ENCODE peak calls at places on chromosomes 4 and X, in four cellular contexts. One of them, this sample, is unnamed.
A peak's percentile ranks its signal among the peaks of the same experiment; 100 is the strongest.

GRCh38 chrX:132737743-132738142 is 220.7 kb downstream of the HS6ST2 start:
- DNase-seq in right atrium auricular region: no peak
- DNase-seq in left ventricle myocardium inferior: no peak
- DNase-seq in cardiac muscle cell: no peak
- DNase-seq in this sample: no peak

GRCh38 chr4:112403072-112403945 is 106.1 kb downstream of the ALPK1 start:
- DNase-seq in right atrium auricular region: no peak
- DNase-seq in left ventricle myocardium inferior: no peak
- DNase-seq in cardiac muscle cell: peak; percentile 25
- DNase-seq in this sample: no peak

GRCh38 chrX:39811391-39811790 is 286.4 kb downstream of the BCOR start:
- DNase-seq in right atrium auricular region: no peak
- DNase-seq in left ventricle myocardium inferior: no peak
- DNase-seq in cardiac muscle cell: no peak
- DNase-seq in this sample: no peak

GRCh38 chr4:54586343-54586953 is 71.3 kb upstream of the KIT start:
- DNase-seq in right atrium auricular region: no peak
- DNase-seq in left ventricle myocardium inferior: no peak
- DNase-seq in cardiac muscle cell: peak; percentile 2
- DNase-seq in this sample: no peak

GRCh38 chr4:6548201-6548881 is 26.6 kb upstream of the MAN2B2 start:
- DNase-seq in right atrium auricular region: no peak
- DNase-seq in left ventricle myocardium inferior: peak; percentile 26
- DNase-seq in cardiac muscle cell: peak; percentile 68
- DNase-seq in this sample: peak; percentile 25

GRCh38 chrX:101931104-101931493 is 728 bp downstream of the ZMAT1 start:
- DNase-seq in right atrium auricular region: no peak
- DNase-seq in left ventricle myocardium inferior: no peak
- DNase-seq in cardiac muscle cell: no peak
- DNase-seq in this sample: no peak

GRCh38 chrX:150429577-150429976 is 66.5 kb downstream of the MAMLD1 start:
- DNase-seq in right atrium auricular region: no peak
- DNase-seq in left ventricle myocardium inferior: no peak
- DNase-seq in cardiac muscle cell: peak; percentile 81
- DNase-seq in this sample: no peak

GRCh38 chr4:173535932-173536331 is 5.9 kb upstream of the HAND2 start:
- DNase-seq in right atrium auricular region: no peak
- DNase-seq in left ventricle myocardium inferior: no peak
- DNase-seq in cardiac muscle cell: no peak
- DNase-seq in this sample: no peak

GRCh38 chr4:174490356-174490969 is 31.8 kb downstream of the HPGD start:
- DNase-seq in right atrium auricular region: no peak
- DNase-seq in left ventricle myocardium inferior: no peak
- DNase-seq in cardiac muscle cell: peak; percentile 68
- DNase-seq in this sample: peak; percentile 91

GRCh38 chr4:124738994-124739393 is 26.5 kb upstream of the ANKRD50 start:
- DNase-seq in right atrium auricular region: no peak
- DNase-seq in left ventricle myocardium inferior: no peak
- DNase-seq in cardiac muscle cell: no peak
- DNase-seq in this sample: no peak

GRCh38 chr4:8332038-8332857 is 62.7 kb downstream of the HTRA3 start:
- DNase-seq in right atrium auricular region: no peak
- DNase-seq in left ventricle myocardium inferior: no peak
- DNase-seq in cardiac muscle cell: no peak
- DNase-seq in this sample: no peak

GRCh38 chr4:83852085-83852451 is 316.2 kb downstream of the GPAT3 start:
- DNase-seq in right atrium auricular region: no peak
- DNase-seq in left ventricle myocardium inferior: no peak
- DNase-seq in cardiac muscle cell: peak; percentile 6
- DNase-seq in this sample: peak; percentile 87

GRCh38 chr4:145589923-145590702 is 29.1 kb upstream of the MMAA start:
- DNase-seq in right atrium auricular region: no peak
- DNase-seq in left ventricle myocardium inferior: no peak
- DNase-seq in cardiac muscle cell: no peak
- DNase-seq in this sample: no peak

GRCh38 chr4:8175686-8176085 is 17.1 kb upstream of the ABLIM2 start:
- DNase-seq in right atrium auricular region: no peak
- DNase-seq in left ventricle myocardium inferior: no peak
- DNase-seq in cardiac muscle cell: no peak
- DNase-seq in this sample: no peak

GRCh38 chr4:110290511-110290910 is 92.1 kb upstream of the ELOVL6 start:
- DNase-seq in right atrium auricular region: no peak
- DNase-seq in left ventricle myocardium inferior: no peak
- DNase-seq in cardiac muscle cell: no peak
- DNase-seq in this sample: no peak

GRCh38 chrX:67787196-67787595 is 243.4 kb downstream of the AR start:
- DNase-seq in right atrium auricular region: no peak
- DNase-seq in left ventricle myocardium inferior: no peak
- DNase-seq in cardiac muscle cell: no peak
- DNase-seq in this sample: no peak

GRCh38 chrX:111511477-111511876 is at the start of gene SERTM2:
- DNase-seq in right atrium auricular region: no peak
- DNase-seq in left ventricle myocardium inferior: no peak
- DNase-seq in cardiac muscle cell: peak; percentile 27
- DNase-seq in this sample: no peak

GRCh38 chr4:108107729-108108382 is 60.9 kb downstream of the LEF1 start:
- DNase-seq in right atrium auricular region: no peak
- DNase-seq in left ventricle myocardium inferior: no peak
- DNase-seq in cardiac muscle cell: no peak
- DNase-seq in this sample: no peak

GRCh38 chrX:20320461-20321159 is 53.9 kb upstream of the RPS6KA3 start:
- DNase-seq in right atrium auricular region: no peak
- DNase-seq in left ventricle myocardium inferior: no peak
- DNase-seq in cardiac muscle cell: no peak
- DNase-seq in this sample: no peak

GRCh38 chr4:140256941-140257340 is 103.0 kb upstream of the MAML3 start:
- DNase-seq in right atrium auricular region: no peak
- DNase-seq in left ventricle myocardium inferior: no peak
- DNase-seq in cardiac muscle cell: no peak
- DNase-seq in this sample: peak; percentile 6

GRCh38 chr4:99664703-99665102 is 7.1 kb upstream of the C4orf54 start:
- DNase-seq in right atrium auricular region: no peak
- DNase-seq in left ventricle myocardium inferior: no peak
- DNase-seq in cardiac muscle cell: no peak
- DNase-seq in this sample: no peak

GRCh38 chr4:127249066-127249766 is 383.5 kb upstream of the INTU start:
- DNase-seq in right atrium auricular region: no peak
- DNase-seq in left ventricle myocardium inferior: no peak
- DNase-seq in cardiac muscle cell: peak; percentile 61
- DNase-seq in this sample: no peak

GRCh38 chr4:101441446-101441845 is 94.1 kb upstream of the PPP3CA start:
- DNase-seq in right atrium auricular region: no peak
- DNase-seq in left ventricle myocardium inferior: no peak
- DNase-seq in cardiac muscle cell: no peak
- DNase-seq in this sample: no peak

GRCh38 chr4:182190306-182190705 is 52.9 kb upstream of the TENM3 start:
- DNase-seq in right atrium auricular region: no peak
- DNase-seq in left ventricle myocardium inferior: no peak
- DNase-seq in cardiac muscle cell: peak; percentile 32
- DNase-seq in this sample: no peak

GRCh38 chr4:52982246-52982950 is 120.3 kb downstream of the RASL11B start:
- DNase-seq in right atrium auricular region: no peak
- DNase-seq in left ventricle myocardium inferior: no peak
- DNase-seq in cardiac muscle cell: peak; percentile 79
- DNase-seq in this sample: no peak

GRCh38 chr4:112523008-112523440 is 7.0 kb upstream of the NEUROG2 start:
- DNase-seq in right atrium auricular region: no peak
- DNase-seq in left ventricle myocardium inferior: no peak
- DNase-seq in cardiac muscle cell: peak; percentile 27
- DNase-seq in this sample: no peak

GRCh38 chr4:87527446-87528240 is 1.5 kb downstream of the SPARCL1 start:
- DNase-seq in right atrium auricular region: no peak
- DNase-seq in left ventricle myocardium inferior: peak; percentile 28
- DNase-seq in cardiac muscle cell: peak; percentile 54
- DNase-seq in this sample: no peak

GRCh38 chrX:110210417-110211139 is 107.3 kb downstream of the AMMECR1 start:
- DNase-seq in right atrium auricular region: no peak
- DNase-seq in left ventricle myocardium inferior: no peak
- DNase-seq in cardiac muscle cell: peak; percentile 57
- DNase-seq in this sample: no peak

GRCh38 chrX:72387247-72387646 is 81.5 kb upstream of the CITED1 start:
- DNase-seq in right atrium auricular region: no peak
- DNase-seq in left ventricle myocardium inferior: no peak
- DNase-seq in cardiac muscle cell: no peak
- DNase-seq in this sample: no peak

GRCh38 chrX:72376124-72376523 is 70.4 kb upstream of the CITED1 start:
- DNase-seq in right atrium auricular region: no peak
- DNase-seq in left ventricle myocardium inferior: no peak
- DNase-seq in cardiac muscle cell: no peak
- DNase-seq in this sample: no peak

GRCh38 chrX:72382199-72382590 is 76.5 kb upstream of the CITED1 start:
- DNase-seq in right atrium auricular region: no peak
- DNase-seq in left ventricle myocardium inferior: no peak
- DNase-seq in cardiac muscle cell: peak; percentile 59
- DNase-seq in this sample: no peak

GRCh38 chrX:72381439-72382198 is 75.9 kb upstream of the CITED1 start:
- DNase-seq in right atrium auricular region: no peak
- DNase-seq in left ventricle myocardium inferior: no peak
- DNase-seq in cardiac muscle cell: peak; percentile 29
- DNase-seq in this sample: no peak
- H3K36me3 ChIP-seq in right atrium auricular region: no peaks in the 10 kb centered on the region
- H3K36me3 ChIP-seq in left ventricle myocardium inferior: no peaks in the 10 kb centered on the region
- H3K36me3 ChIP-seq in cardiac muscle cell: peaks cover 2% of the 10 kb centered on the region
- H3K36me3 ChIP-seq in this sample: no peaks in the 10 kb centered on the region

DNA sequence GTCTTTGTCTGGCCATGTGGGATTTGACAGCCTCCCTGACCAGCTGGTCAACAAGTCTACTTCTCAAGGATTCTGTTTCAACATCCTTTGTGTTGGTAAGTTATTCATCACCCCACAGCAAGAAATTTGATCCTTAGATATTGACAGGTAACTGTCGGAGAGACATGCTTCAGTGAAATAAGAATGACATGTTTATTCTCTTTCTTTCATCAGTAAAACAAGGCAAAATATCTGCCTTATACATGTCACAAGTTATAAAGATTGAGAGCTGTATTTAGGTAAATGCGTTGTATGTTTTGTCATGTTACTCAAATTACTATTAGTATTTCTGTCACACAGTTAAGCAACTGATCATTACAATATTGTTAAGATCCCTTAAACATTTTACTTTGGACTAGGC is 46.9 kb downstream of the SEPTIN11 start:
- DNase-seq in right atrium auricular region: no peak
- DNase-seq in left ventricle myocardium inferior: no peak
- DNase-seq in cardiac muscle cell: no peak
- DNase-seq in this sample: no peak
- H3K4me1 ChIP-seq in right atrium auricular region: peaks cover 13% of the 10 kb centered on the region
- H3K4me1 ChIP-seq in left ventricle myocardium inferior: peaks cover 27% of the 10 kb centered on the region
- H3K4me1 ChIP-seq in cardiac muscle cell: peaks cover 14% of the 10 kb centered on the region
- H3K4me1 ChIP-seq in this sample: peaks cover 16% of the 10 kb centered on the region

GRCh38 chrX:153561337-153561736 is 37.6 kb downstream of the CCNQ start:
- DNase-seq in right atrium auricular region: no peak
- DNase-seq in left ventricle myocardium inferior: no peak
- DNase-seq in cardiac muscle cell: no peak
- DNase-seq in this sample: no peak

GRCh38 chrX:153562546-153562945 is 36.4 kb downstream of the CCNQ start:
- DNase-seq in right atrium auricular region: no peak
- DNase-seq in left ventricle myocardium inferior: no peak
- DNase-seq in cardiac muscle cell: no peak
- DNase-seq in this sample: no peak

GRCh38 chrX:153565996-153566580 is 32.9 kb downstream of the CCNQ start:
- DNase-seq in right atrium auricular region: no peak
- DNase-seq in left ventricle myocardium inferior: no peak
- DNase-seq in cardiac muscle cell: no peak
- DNase-seq in this sample: no peak

GRCh38 chrX:153560466-153560865 is 38.5 kb downstream of the CCNQ start:
- DNase-seq in right atrium auricular region: no peak
- DNase-seq in left ventricle myocardium inferior: no peak
- DNase-seq in cardiac muscle cell: no peak
- DNase-seq in this sample: no peak

GRCh38 chrX:153564047-153564606 is 34.8 kb downstream of the CCNQ start:
- DNase-seq in right atrium auricular region: no peak
- DNase-seq in left ventricle myocardium inferior: peak; percentile 31
- DNase-seq in cardiac muscle cell: peak; percentile 29
- DNase-seq in this sample: no peak
- H3K9me3 ChIP-seq in right atrium auricular region: no peaks in the 10 kb centered on the region
- H3K9me3 ChIP-seq in left ventricle myocardium inferior: no peaks in the 10 kb centered on the region
- H3K9me3 ChIP-seq in cardiac muscle cell: no peaks in the 10 kb centered on the region
- H3K9me3 ChIP-seq in this sample: no peaks in the 10 kb centered on the region

GRCh38 chr4:183255487-183255886 is 64.6 kb downstream of the CLDN22 start:
- DNase-seq in right atrium auricular region: no peak
- DNase-seq in left ventricle myocardium inferior: no peak
- DNase-seq in cardiac muscle cell: no peak
- DNase-seq in this sample: no peak

GRCh38 chr4:183253451-183253850 is 66.6 kb downstream of the CLDN22 start:
- DNase-seq in right atrium auricular region: no peak
- DNase-seq in left ventricle myocardium inferior: no peak
- DNase-seq in cardiac muscle cell: no peak
- DNase-seq in this sample: no peak

GRCh38 chr4:183252959-183253358 is 67.1 kb downstream of the CLDN22 start:
- DNase-seq in right atrium auricular region: no peak
- DNase-seq in left ventricle myocardium inferior: no peak
- DNase-seq in cardiac muscle cell: no peak
- DNase-seq in this sample: no peak

GRCh38 chr4:183256343-183256742 is 63.7 kb downstream of the CLDN22 start:
- DNase-seq in right atrium auricular region: no peak
- DNase-seq in left ventricle myocardium inferior: no peak
- DNase-seq in cardiac muscle cell: peak; percentile 20
- DNase-seq in this sample: no peak

GRCh38 chr4:183254162-183254561 is 65.9 kb downstream of the CLDN22 start:
- DNase-seq in right atrium auricular region: no peak
- DNase-seq in left ventricle myocardium inferior: no peak
- DNase-seq in cardiac muscle cell: no peak
- DNase-seq in this sample: no peak
- H3K36me3 ChIP-seq in right atrium auricular region: peaks cover 6% of the 10 kb centered on the region
- H3K36me3 ChIP-seq in left ventricle myocardium inferior: peaks cover 47% of the 10 kb centered on the region
- H3K36me3 ChIP-seq in cardiac muscle cell: no peaks in the 10 kb centered on the region
- H3K36me3 ChIP-seq in this sample: peaks cover 85% of the 10 kb centered on the region

GRCh38 chrX:129782706-129783105 is 3.0 kb downstream of the SASH3 start:
- DNase-seq in right atrium auricular region: no peak
- DNase-seq in left ventricle myocardium inferior: no peak
- DNase-seq in cardiac muscle cell: no peak
- DNase-seq in this sample: no peak
- H3K4me1 ChIP-seq in right atrium auricular region: no peaks in the 10 kb centered on the region
- H3K4me1 ChIP-seq in left ventricle myocardium inferior: no peaks in the 10 kb centered on the region
- H3K4me1 ChIP-seq in cardiac muscle cell: no peaks in the 10 kb centered on the region
- H3K4me1 ChIP-seq in this sample: no peaks in the 10 kb centered on the region

DNA sequence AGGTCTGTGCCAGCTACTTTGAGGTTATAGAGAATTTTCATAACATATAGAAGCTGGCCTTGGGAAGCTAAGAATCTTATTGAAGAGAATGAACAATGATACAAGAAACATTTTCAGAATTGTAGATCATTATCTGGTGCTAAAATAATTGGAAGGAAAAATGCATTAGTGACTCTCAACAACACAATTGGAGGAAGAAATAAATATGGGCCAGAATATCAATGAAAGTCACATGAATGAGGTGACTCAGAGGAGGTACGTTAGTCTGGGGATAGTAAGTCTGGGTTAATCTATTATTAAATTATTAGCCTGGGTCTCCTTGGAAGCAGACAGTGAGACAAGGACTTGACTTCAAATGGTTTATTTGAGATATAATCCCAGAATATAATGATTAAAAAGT is 529.3 kb upstream of the SLIT2 start:
- DNase-seq in right atrium auricular region: no peak
- DNase-seq in left ventricle myocardium inferior: no peak
- DNase-seq in cardiac muscle cell: no peak
- DNase-seq in this sample: no peak
- H3K9me3 ChIP-seq in right atrium auricular region: no peaks in the 10 kb centered on the region
- H3K9me3 ChIP-seq in left ventricle myocardium inferior: no peaks in the 10 kb centered on the region
- H3K9me3 ChIP-seq in cardiac muscle cell: no peaks in the 10 kb centered on the region
- H3K9me3 ChIP-seq in this sample: no peaks in the 10 kb centered on the region